ENCODE peak calls at places on chromosomes 11 and 22, in four cellular contexts. F is HepG2, N is K562, V is GM12878. I is an unnamed sample.

GRCh38 chr22:16866167-16866566 is 41.0 kb upstream of the XKR3 start:
- DNase-seq in F (no peak), N (no peak), V (no peak), I (no peak)

GRCh38 chr11:77074626-77075221 is 8.0 kb downstream of the CAPN5 start:
- DNase-seq in F (no peak), N (no peak), V (no peak), I (no peak)

GRCh38 chr11:69351460-69351859 is 57.5 kb downstream of the MYEOV start:
- DNase-seq in F (no peak), N (no peak), V (no peak), I (no peak)

GRCh38 chr22:21108379-21109115 is 62.8 kb downstream of the LRRC74B start:
- DNase-seq in F (no peak), N (no peak), V (no peak), I (no peak)

GRCh38 chr11:7480132-7480531 is 5.2 kb upstream of the OLFML1 start:
- DNase-seq in F (no peak), N (no peak), V (no peak), I (no peak)

GRCh38 chr11:77854838-77855237 is 33.9 kb downstream of the AAMDC start:
- DNase-seq in F (no peak), N (no peak), V (no peak), I (no peak)

GRCh38 chr22:48226026-48227013 is 1463.9 kb downstream of the TBC1D22A start:
- DNase-seq in F (no peak), N (no peak), V (no peak), I (no peak)

GRCh38 chr11:118442903-118443589 is 6.8 kb downstream of the KMT2A start:
- DNase-seq in F (no peak), N (no peak), V (no peak), I (no peak)

GRCh38 chr11:2827792-2828191 is 57.8 kb downstream of the CDKN1C start:
- DNase-seq in F (no peak), N (no peak), V (no peak), I (no peak)

GRCh38 chr11:58863697-58864096 is 19.2 kb upstream of the GLYATL2 start:
- DNase-seq in F (no peak), N (no peak), V (no peak), I (no peak)

GRCh38 chr11:123526027-123526805 is 96.1 kb downstream of the GRAMD1B start:
- DNase-seq in F (no peak), N (no peak), V (no peak), I (no peak)

GRCh38 chr11:58830693-58831301 is 13.7 kb downstream of the GLYATL2 start:
- DNase-seq in F (no peak), N (no peak), V (no peak), I (no peak)

DNA sequence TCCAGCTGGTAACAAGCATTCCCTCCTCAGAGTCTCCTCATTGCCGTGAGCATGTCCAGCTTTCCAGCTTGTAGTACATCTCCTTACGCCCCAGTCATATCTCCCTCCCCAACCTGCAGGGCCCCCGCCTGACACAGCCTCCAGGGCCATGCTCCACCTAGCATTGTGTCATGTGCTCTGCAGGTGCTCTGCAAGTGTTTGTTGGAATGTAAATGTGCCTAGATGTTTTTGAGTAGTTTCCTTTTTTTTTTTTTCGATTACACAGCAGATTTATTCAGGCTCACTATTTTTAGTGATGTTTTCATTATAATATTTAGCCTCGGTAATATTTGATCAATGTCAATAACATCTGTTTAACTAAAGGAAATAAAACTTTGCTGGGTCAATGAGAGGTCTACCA is 82.5 kb downstream of the NCAM1 start:
- DNase-seq in F (no peak), N (no peak), V (no peak), I (no peak)
- TF ChIP-seq CHD2 in F (no peak), N (no peak), V (no peak), I (no peak)

GRCh38 chr11:75308116-75308515 is 43.3 kb downstream of the ARRB1 start:
- DNase-seq in F (no peak), N (no peak), V (no peak), I (no peak)
- TF ChIP-seq ESRRA in F (no peak), N (no peak), V (no peak), I (no peak)

DNA sequence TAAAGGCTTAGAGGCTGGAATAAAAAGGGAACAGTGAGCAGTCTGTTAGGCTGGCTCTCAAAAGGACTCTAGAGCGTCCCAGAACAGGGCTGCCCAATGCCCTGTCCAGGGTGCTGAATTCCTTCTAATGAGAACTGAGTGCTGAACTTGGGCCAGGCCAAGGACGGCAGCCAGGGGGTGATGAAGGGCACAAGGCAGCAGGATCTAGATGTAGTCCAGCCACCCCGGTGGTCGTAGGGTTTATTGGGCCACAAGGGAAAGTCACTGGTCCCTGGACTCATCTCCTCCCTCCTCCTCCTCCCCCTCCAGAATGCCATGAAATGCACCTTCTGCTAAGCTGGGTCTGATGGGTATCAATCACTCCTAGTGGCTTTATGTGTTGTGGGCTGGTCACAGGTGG is 19.2 kb downstream of the NPTXR start:
- DNase-seq in F (peak; percentile 73), N (peak; percentile 67), V (no peak), I (peak; percentile 31)
- TF ChIP-seq CHD2 in F (no peak), N (no peak), V (no peak), I (no peak)

GRCh38 chr22:37190262-37190780 is 2.3 kb upstream of the C1QTNF6 start:
- DNase-seq in F (no peak), N (no peak), V (no peak), I (no peak)

GRCh38 chr22:37187891-37188761 is at the start of gene C1QTNF6:
- DNase-seq in F (no peak), N (no peak), V (no peak), I (no peak)

GRCh38 chr22:37187552-37187890 is 526 bp downstream of the C1QTNF6 start:
- DNase-seq in F (no peak), N (no peak), V (no peak), I (peak; percentile 25)

GRCh38 chr22:37186997-37187522 is 987 bp downstream of the C1QTNF6 start:
- DNase-seq in F (no peak), N (no peak), V (no peak), I (peak; percentile 36)

DNA sequence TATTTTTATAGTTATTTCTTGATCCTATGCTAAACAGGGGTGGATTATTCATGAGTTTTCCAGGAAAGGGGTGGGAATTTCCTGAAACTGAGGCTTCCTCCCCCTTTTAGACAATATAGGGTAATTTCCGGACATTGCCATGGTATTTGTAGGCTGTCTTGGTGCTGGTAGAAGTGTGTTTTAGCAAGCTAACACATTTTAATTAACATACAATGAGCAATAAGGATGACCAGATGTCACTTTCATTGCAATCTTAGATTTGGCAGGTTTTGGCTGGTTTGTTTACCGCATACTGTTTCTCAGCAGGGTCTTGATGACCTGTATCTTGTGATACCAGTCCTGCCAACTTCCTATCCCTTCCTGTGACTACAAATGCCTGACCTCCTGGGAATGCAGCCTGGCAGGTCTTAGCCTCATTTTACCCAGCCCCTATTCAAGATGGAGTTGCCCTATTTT is 992 bp upstream of the C1QTNF6 start:
- DNase-seq in F (no peak), N (no peak), V (no peak), I (no peak)
- TF ChIP-seq ESRRA in F (no peak), N (no peak), V (no peak), I (no peak)

GRCh38 chr22:44042822-44043221 is 18.7 kb downstream of the PARVB start:
- DNase-seq in F (no peak), N (no peak), V (no peak), I (no peak)

GRCh38 chr22:44039566-44040171 is 15.6 kb downstream of the PARVB start:
- DNase-seq in F (no peak), N (no peak), V (no peak), I (no peak)

GRCh38 chr22:44033689-44034088 is 9.6 kb downstream of the PARVB start:
- DNase-seq in F (no peak), N (no peak), V (no peak), I (no peak)

GRCh38 chr22:44033287-44033686 is 9.2 kb downstream of the PARVB start:
- DNase-seq in F (no peak), N (no peak), V (no peak), I (no peak)

DNA sequence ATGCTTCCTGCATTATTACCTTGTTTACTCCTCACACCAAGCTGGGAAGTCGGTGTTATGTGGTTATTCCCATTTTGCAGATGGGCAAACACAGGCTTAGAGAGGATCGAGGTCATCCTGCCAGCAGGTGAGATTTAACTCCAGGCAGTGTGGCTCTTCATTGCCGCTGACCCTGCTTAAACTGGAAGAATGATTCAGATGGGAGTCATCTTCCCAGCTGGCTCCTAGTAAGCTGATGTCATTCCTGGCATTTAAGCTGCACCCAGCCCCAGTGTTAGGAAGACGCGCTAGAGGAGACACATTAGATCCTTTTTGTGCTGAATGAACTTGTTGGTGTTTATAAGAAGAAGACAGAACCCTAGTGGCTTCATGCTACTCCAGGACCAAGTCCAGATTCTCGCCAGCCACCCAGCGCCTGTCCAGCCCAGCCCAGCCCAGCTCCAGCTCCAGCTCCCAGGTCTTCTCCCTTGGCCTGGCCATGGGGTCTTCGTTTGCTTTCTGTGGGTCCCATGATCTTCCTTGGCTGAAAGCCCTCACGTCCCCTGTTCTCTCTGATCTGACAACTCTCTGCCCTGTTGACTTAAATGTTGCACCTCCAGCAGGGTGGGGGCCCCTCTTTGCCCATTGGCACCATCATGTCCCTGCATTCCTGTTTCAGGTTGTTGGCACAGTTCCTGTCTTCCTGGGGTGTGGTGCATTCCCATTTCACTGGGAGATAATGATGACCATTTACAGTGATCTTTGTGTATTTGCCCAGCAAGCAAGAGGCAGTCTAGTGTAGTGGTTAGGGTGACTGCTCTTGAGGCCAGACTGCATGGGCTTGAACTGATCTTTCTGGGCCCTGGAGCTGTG is 13.6 kb downstream of the PARVB start:
- DNase-seq in F (no peak), N (no peak), V (no peak), I (peak; percentile 66)
- TF ChIP-seq CHD2 in F (no peak), N (no peak), V (no peak), I (no peak)

GRCh38 chr11:65501530-65502273 is 2.9 kb downstream of the MALAT1 start:
- DNase-seq in F (no peak), N (no peak), V (no peak), I (no peak)
- TF ChIP-seq ESRRA in F (no peak), N (no peak), V (no peak), I (no peak)

GRCh38 chr11:57458060-57458409 is 2.3 kb upstream of the RTN4RL2 start:
- DNase-seq in F (no peak), N (no peak), V (no peak), I (peak; percentile 62)

GRCh38 chr11:57458410-57459111 is 1.8 kb upstream of the RTN4RL2 start:
- DNase-seq in F (no peak), N (peak; percentile 65), V (no peak), I (peak; percentile 71)

GRCh38 chr11:57460017-57460755 is at the start of gene RTN4RL2:
- DNase-seq in F (peak; percentile 48), N (peak; percentile 90), V (no peak), I (peak; percentile 78)

GRCh38 chr11:57460756-57461749 is 725 bp downstream of the RTN4RL2 start:
- DNase-seq in F (no peak), N (no peak), V (no peak), I (no peak)

GRCh38 chr11:57459112-57460016 is 964 bp upstream of the RTN4RL2 start:
- DNase-seq in F (no peak), N (no peak), V (no peak), I (peak; percentile 42)
- TF ChIP-seq CHD2 in F (no peak), N (no peak), V (no peak), I (no peak)

I was measured in A549.